ENCODE peak calls at places on chromosomes 16 and 17, in seven cellular contexts. One of them, this sample, is unnamed.

GRCh38 chr16:65122974-65123845 is 1.3 kb upstream of the CDH11 start:
- DNase-seq in HepG2: no peak
- DNase-seq in K562: no peak
- DNase-seq in SK-N-SH: peak; percentile 72
- DNase-seq in H1: no peak
- DNase-seq in HCT116: no peak
- DNase-seq in GM12878: no peak
- DNase-seq in this sample: no peak

GRCh38 chr17:21167303-21167702 is 40.5 kb downstream of the DHRS7B start:
- DNase-seq in HepG2: no peak
- DNase-seq in K562: no peak
- DNase-seq in SK-N-SH: no peak
- DNase-seq in H1: no peak
- DNase-seq in HCT116: no peak
- DNase-seq in GM12878: no peak
- DNase-seq in this sample: no peak

GRCh38 chr16:20897253-20897896 is 2.8 kb downstream of the DCUN1D3 start:
- DNase-seq in HepG2: peak; percentile 36
- DNase-seq in K562: no peak
- DNase-seq in SK-N-SH: no peak
- DNase-seq in H1: no peak
- DNase-seq in HCT116: no peak
- DNase-seq in GM12878: no peak
- DNase-seq in this sample: no peak

GRCh38 chr17:73096866-73097265 is 4.4 kb upstream of the SLC39A11 start:
- DNase-seq in HepG2: no peak
- DNase-seq in K562: no peak
- DNase-seq in SK-N-SH: no peak
- DNase-seq in H1: no peak
- DNase-seq in HCT116: no peak
- DNase-seq in GM12878: no peak
- DNase-seq in this sample: no peak

GRCh38 chr17:19991252-19991885 is 13.7 kb upstream of the AKAP10 start:
- DNase-seq in HepG2: no peak
- DNase-seq in K562: no peak
- DNase-seq in SK-N-SH: no peak
- DNase-seq in H1: no peak
- DNase-seq in HCT116: no peak
- DNase-seq in GM12878: no peak
- DNase-seq in this sample: no peak

GRCh38 chr17:43548689-43549379 is 2.7 kb upstream of the ETV4 start:
- DNase-seq in HepG2: no peak
- DNase-seq in K562: no peak
- DNase-seq in SK-N-SH: no peak
- DNase-seq in H1: no peak
- DNase-seq in HCT116: no peak
- DNase-seq in GM12878: no peak
- DNase-seq in this sample: no peak

GRCh38 chr17:36498560-36499300 is 12.2 kb downstream of the ZNHIT3 start:
- DNase-seq in HepG2: no peak
- DNase-seq in K562: no peak
- DNase-seq in SK-N-SH: peak; percentile 68
- DNase-seq in H1: no peak
- DNase-seq in HCT116: no peak
- DNase-seq in GM12878: no peak
- DNase-seq in this sample: no peak

GRCh38 chr16:89170346-89171215 is 967 bp upstream of the CDH15 start:
- DNase-seq in HepG2: no peak
- DNase-seq in K562: peak; percentile 41
- DNase-seq in SK-N-SH: no peak
- DNase-seq in H1: peak; percentile 44
- DNase-seq in HCT116: peak; percentile 57
- DNase-seq in GM12878: no peak
- DNase-seq in this sample: peak; percentile 93

GRCh38 chr17:18157354-18157985 is 26.2 kb upstream of the ALKBH5 start:
- DNase-seq in HepG2: no peak
- DNase-seq in K562: no peak
- DNase-seq in SK-N-SH: no peak
- DNase-seq in H1: no peak
- DNase-seq in HCT116: no peak
- DNase-seq in GM12878: no peak
- DNase-seq in this sample: no peak

GRCh38 chr16:64532117-64532516 is 589.7 kb downstream of the CDH11 start:
- DNase-seq in HepG2: no peak
- DNase-seq in K562: no peak
- DNase-seq in SK-N-SH: no peak
- DNase-seq in H1: no peak
- DNase-seq in HCT116: no peak
- DNase-seq in GM12878: no peak
- DNase-seq in this sample: no peak

GRCh38 chr16:1054660-1055556 is 17.6 kb upstream of the SSTR5 start:
- DNase-seq in HepG2: peak; percentile 26
- DNase-seq in K562: peak; percentile 64
- DNase-seq in SK-N-SH: peak; percentile 91
- DNase-seq in H1: no peak
- DNase-seq in HCT116: peak; percentile 37
- DNase-seq in GM12878: no peak
- DNase-seq in this sample: peak; percentile 88

GRCh38 chr17:77096570-77097214 is 44.1 kb upstream of the SEC14L1 start:
- DNase-seq in HepG2: peak; percentile 41
- DNase-seq in K562: no peak
- DNase-seq in SK-N-SH: peak; percentile 50
- DNase-seq in H1: no peak
- DNase-seq in HCT116: peak; percentile 28
- DNase-seq in GM12878: no peak
- DNase-seq in this sample: peak; percentile 57

DNA sequence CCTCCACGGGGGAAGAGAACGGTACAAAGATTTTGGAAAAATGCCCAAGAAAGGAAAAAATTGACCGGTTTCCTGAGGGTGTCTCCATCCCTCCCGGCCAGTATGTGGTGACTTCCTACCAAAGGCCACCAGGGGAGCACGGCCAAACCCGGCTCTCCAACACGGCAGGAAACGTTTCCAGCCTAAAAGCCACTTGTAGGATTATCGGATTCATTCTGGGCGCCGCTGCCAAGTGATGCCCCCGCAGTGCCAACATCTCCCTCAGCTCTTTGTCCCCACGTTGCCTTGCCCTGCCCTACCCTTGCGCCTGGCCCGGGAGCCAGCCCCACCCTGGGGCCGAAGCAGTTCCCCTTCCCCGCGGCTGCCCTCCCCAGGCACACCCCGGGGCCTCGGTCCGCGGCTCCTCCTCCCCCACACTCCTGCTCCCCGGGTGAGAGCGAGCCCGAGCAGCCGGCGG is 713 bp downstream of the CRK start:
- DNase-seq in HepG2: peak; percentile 62
- DNase-seq in K562: peak; percentile 68
- DNase-seq in SK-N-SH: peak; percentile 85
- DNase-seq in H1: no peak
- DNase-seq in HCT116: no peak
- DNase-seq in GM12878: no peak
- DNase-seq in this sample: no peak
- TF ChIP-seq JUND in HepG2: no peak
- TF ChIP-seq JUND in K562: no peak
- TF ChIP-seq JUND in SK-N-SH: no peak
- TF ChIP-seq JUND in H1: no peak
- TF ChIP-seq JUND in HCT116: no peak
- TF ChIP-seq JUND in GM12878: no peak
- TF ChIP-seq JUND in this sample: no peak

GRCh38 chr16:87274808-87275207 is 42.4 kb downstream of the C16orf95 start:
- DNase-seq in HepG2: no peak
- DNase-seq in K562: no peak
- DNase-seq in SK-N-SH: no peak
- DNase-seq in H1: no peak
- DNase-seq in HCT116: no peak
- DNase-seq in GM12878: no peak
- DNase-seq in this sample: no peak

GRCh38 chr16:87276091-87276561 is 41.1 kb downstream of the C16orf95 start:
- DNase-seq in HepG2: no peak
- DNase-seq in K562: no peak
- DNase-seq in SK-N-SH: no peak
- DNase-seq in H1: no peak
- DNase-seq in HCT116: no peak
- DNase-seq in GM12878: no peak
- DNase-seq in this sample: no peak

GRCh38 chr16:87279094-87279658 is 38.0 kb downstream of the C16orf95 start:
- DNase-seq in HepG2: no peak
- DNase-seq in K562: no peak
- DNase-seq in SK-N-SH: no peak
- DNase-seq in H1: no peak
- DNase-seq in HCT116: no peak
- DNase-seq in GM12878: no peak
- DNase-seq in this sample: no peak

GRCh38 chr16:87276926-87277325 is 40.3 kb downstream of the C16orf95 start:
- DNase-seq in HepG2: no peak
- DNase-seq in K562: no peak
- DNase-seq in SK-N-SH: no peak
- DNase-seq in H1: no peak
- DNase-seq in HCT116: no peak
- DNase-seq in GM12878: no peak
- DNase-seq in this sample: no peak

GRCh38 chr16:87278191-87279093 is 38.8 kb downstream of the C16orf95 start:
- DNase-seq in HepG2: peak; percentile 62
- DNase-seq in K562: peak; percentile 71
- DNase-seq in SK-N-SH: peak; percentile 91
- DNase-seq in H1: peak; percentile 77
- DNase-seq in HCT116: peak; percentile 52
- DNase-seq in GM12878: no peak
- DNase-seq in this sample: peak; percentile 97
- TF ChIP-seq JUND in HepG2: no peak
- TF ChIP-seq JUND in K562: no peak
- TF ChIP-seq JUND in SK-N-SH: no peak
- TF ChIP-seq JUND in H1: no peak
- TF ChIP-seq JUND in HCT116: no peak
- TF ChIP-seq JUND in GM12878: no peak
- TF ChIP-seq JUND in this sample: no peak

DNA sequence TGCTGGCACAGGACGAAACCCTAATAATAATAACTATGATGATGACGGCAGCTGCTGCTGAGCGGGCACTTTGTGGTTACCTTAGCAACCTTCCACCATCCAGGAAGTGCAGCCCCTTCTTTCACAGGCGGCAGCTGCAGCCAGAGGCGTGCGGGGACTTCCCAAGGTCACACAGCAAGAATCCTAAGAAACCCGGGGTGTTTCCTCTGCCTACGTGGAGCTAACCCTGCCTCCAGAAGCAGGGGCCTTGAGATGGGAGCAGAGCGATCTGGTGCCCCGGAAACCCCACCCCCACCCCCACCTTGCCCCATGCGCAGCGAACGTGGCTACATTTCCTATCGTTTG is 22.4 kb upstream of the EIF1 start:
- DNase-seq in HepG2: no peak
- DNase-seq in K562: peak; percentile 53
- DNase-seq in SK-N-SH: peak; percentile 58
- DNase-seq in H1: no peak
- DNase-seq in HCT116: no peak
- DNase-seq in GM12878: peak; percentile 75
- DNase-seq in this sample: no peak
- TF ChIP-seq JUND in HepG2: no peak
- TF ChIP-seq JUND in K562: no peak
- TF ChIP-seq JUND in SK-N-SH: no peak
- TF ChIP-seq JUND in H1: no peak
- TF ChIP-seq JUND in HCT116: no peak
- TF ChIP-seq JUND in GM12878: no peak
- TF ChIP-seq JUND in this sample: no peak

DNA sequence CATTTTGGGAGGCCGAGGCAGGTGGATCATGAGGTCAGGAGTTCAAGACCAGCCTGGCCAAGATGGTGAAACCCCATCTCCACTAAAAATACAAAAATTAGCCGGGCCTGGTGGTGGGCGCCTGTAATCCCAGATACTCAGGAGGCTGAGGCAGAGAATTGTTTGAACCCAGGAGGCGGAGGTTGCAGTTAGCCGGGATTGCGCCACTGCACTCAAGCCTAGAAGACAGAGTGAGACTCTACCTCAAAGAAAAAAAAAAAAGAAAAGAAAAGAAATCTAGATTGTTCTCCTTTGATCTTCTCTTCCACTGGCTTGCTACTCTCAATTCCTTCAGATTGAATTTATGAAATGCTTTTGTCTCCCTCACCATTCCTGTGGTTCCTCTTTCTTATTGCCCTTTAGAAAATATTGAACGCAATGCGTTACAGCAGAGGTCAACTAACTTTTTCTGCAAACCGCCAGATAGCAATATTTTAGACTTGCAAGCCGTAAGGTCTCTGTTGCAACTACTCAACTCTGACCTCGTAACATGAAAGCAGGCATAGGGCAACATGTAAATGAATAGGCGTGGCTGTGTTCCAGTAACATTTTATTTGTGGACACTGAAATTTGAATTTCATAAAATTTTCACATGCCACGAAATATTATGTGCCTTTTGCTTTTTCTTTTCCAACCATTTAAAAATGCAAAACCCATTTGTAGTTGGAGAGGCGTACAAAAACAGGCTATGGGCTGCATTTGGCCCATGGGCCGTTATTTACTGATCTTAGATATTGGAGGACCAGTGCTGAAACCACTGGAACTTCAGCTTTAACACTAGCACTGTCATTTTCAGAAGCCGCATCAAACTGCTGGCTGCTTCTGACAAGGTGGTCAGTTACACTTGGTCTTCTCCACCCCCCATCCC is 24.8 kb downstream of the PITPNC1 start:
- DNase-seq in HepG2: no peak
- DNase-seq in K562: no peak
- DNase-seq in SK-N-SH: no peak
- DNase-seq in H1: no peak
- DNase-seq in HCT116: no peak
- DNase-seq in GM12878: no peak
- DNase-seq in this sample: no peak
- TF ChIP-seq JUND in HepG2: no peak
- TF ChIP-seq JUND in K562: no peak
- TF ChIP-seq JUND in SK-N-SH: no peak
- TF ChIP-seq JUND in H1: no peak
- TF ChIP-seq JUND in HCT116: no peak
- TF ChIP-seq JUND in GM12878: no peak
- TF ChIP-seq JUND in this sample: no peak

This sample was measured in T47D.